ENCODE peak calls at places on chromosomes 16 and 17, in six cellular contexts. R is WTC11, V is HCT116, W is HepG2, G is H1, F is GM12878. X is an unnamed sample.

GRCh38 chr17:27489045-27489715 is 32.9 kb downstream of the KSR1 start:
- DNase-seq in G (no peak), F (no peak), R (no peak), W (no peak), V (no peak), X (no peak)

GRCh38 chr17:55811536-55811935 is 60.7 kb downstream of the PCTP start:
- DNase-seq in G (no peak), R (no peak), F (no peak), V (no peak), W (no peak), X (no peak)

GRCh38 chr16:31477220-31478216 is 5.4 kb upstream of the SLC5A2 start:
- DNase-seq in G (peak), F (no peak), V (no peak), R (peak), W (peak), X (peak)

GRCh38 chr17:81419333-81419885 is 24.2 kb downstream of the BAHCC1 start:
- DNase-seq in V (peak), R (no peak), W (no peak), G (no peak), F (no peak), X (peak)

GRCh38 chr17:6660765-6661463 is 9.4 kb downstream of the C17orf100 start:
- DNase-seq in R (no peak), V (no peak), F (peak), G (no peak), W (no peak), X (no peak)

GRCh38 chr17:74430706-74431567 is 951 bp upstream of the GPRC5C start:
- DNase-seq in V (peak), F (peak), W (peak), G (peak), R (peak), X (peak)

GRCh38 chr16:88005148-88005547 is 53.9 kb downstream of the BANP start:
- DNase-seq in F (no peak), W (no peak), G (peak), V (no peak), R (peak), X (peak)

GRCh38 chr17:37176683-37177082 is 199.1 kb upstream of the C17orf78 start:
- DNase-seq in V (no peak), R (no peak), W (no peak), G (no peak), F (no peak), X (no peak)

GRCh38 chr17:33318241-33318640 is 25.1 kb upstream of the ASIC2 start:
- DNase-seq in R (no peak), F (no peak), V (no peak), W (no peak), G (no peak), X (no peak)

GRCh38 chr17:48882272-48882671 is 10.3 kb upstream of the ATP5MC1 start:
- DNase-seq in V (no peak), W (no peak), R (no peak), F (no peak), G (no peak), X (no peak)

GRCh38 chr16:20846030-20846429 is 39.7 kb downstream of the REXO5 start:
- DNase-seq in W (no peak), R (no peak), V (no peak), G (no peak), F (no peak), X (no peak)

GRCh38 chr17:1469231-1469852 is 13.3 kb upstream of the CRK start:
- DNase-seq in F (no peak), G (peak), W (no peak), R (no peak), V (no peak), X (no peak)

GRCh38 chr17:5128905-5129535 is 13.2 kb downstream of the USP6 start:
- DNase-seq in R (no peak), V (no peak), F (no peak), G (peak), W (no peak), X (no peak)

GRCh38 chr17:45441536-45442310 is 9.1 kb upstream of the ARHGAP27 start:
- DNase-seq in R (no peak), W (no peak), V (no peak), G (no peak), F (no peak), X (no peak)

GRCh38 chr17:7021993-7022778 is 664 bp upstream of the BCL6B start:
- DNase-seq in V (no peak), W (no peak), R (peak), F (no peak), G (peak), X (peak)

GRCh38 chr16:11036040-11036439 is 91.7 kb downstream of the CLEC16A start:
- DNase-seq in G (no peak), R (no peak), V (no peak), F (no peak), W (no peak), X (no peak)

GRCh38 chr17:56009795-56010715 is 143.2 kb upstream of the ANKFN1 start:
- DNase-seq in V (no peak), G (no peak), F (no peak), W (no peak), R (no peak), X (no peak)

GRCh38 chr17:28957277-28957991 is 6.1 kb upstream of the PHF12 start:
- DNase-seq in F (no peak), W (no peak), R (no peak), V (no peak), G (no peak), X (no peak)

GRCh38 chr17:52027620-52028019 is 130.9 kb downstream of the CA10 start:
- DNase-seq in G (no peak), W (no peak), V (no peak), F (no peak), R (no peak), X (no peak)

GRCh38 chr16:3087836-3088235 is 11.3 kb downstream of the ZSCAN10 start:
- DNase-seq in G (no peak), F (no peak), W (no peak), R (no peak), V (no peak), X (no peak)

GRCh38 chr17:16286009-16286946 is 67.0 kb downstream of the CENPV start:
- DNase-seq in G (peak), R (no peak), W (peak), V (peak), F (peak), X (peak)

GRCh38 chr17:2982854-2983636 is 80.4 kb downstream of the OR1D5 start:
- DNase-seq in G (no peak), R (no peak), F (no peak), W (no peak), V (no peak), X (peak)

GRCh38 chr17:55717898-55718735 is 4.5 kb downstream of the TMEM100 start:
- DNase-seq in G (peak), F (no peak), R (peak), V (peak), W (peak), X (peak)

GRCh38 chr16:2019919-2020831 is 590 bp downstream of the NPW start:
- DNase-seq in V (no peak), G (peak), F (no peak), R (peak), W (no peak), X (peak)

GRCh38 chr17:80220709-80221215 is 535 bp downstream of the SLC26A11 start:
- DNase-seq in F (no peak), G (peak), R (no peak), W (no peak), V (no peak), X (no peak)

GRCh38 chr17:71760062-71760720 is 360.6 kb upstream of the SOX9 start:
- DNase-seq in R (no peak), F (no peak), V (no peak), G (no peak), W (no peak), X (no peak)

GRCh38 chr17:12256380-12256995 is 235.8 kb downstream of the MAP2K4 start:
- DNase-seq in R (no peak), G (no peak), W (peak), F (peak), V (peak), X (peak)

GRCh38 chr17:32488604-32489180 is 1.9 kb downstream of the CDK5R1 start:
- DNase-seq in R (no peak), V (no peak), G (no peak), F (no peak), W (no peak), X (no peak)

GRCh38 chr16:89409161-89409711 is 81.1 kb downstream of the ANKRD11 start:
- DNase-seq in F (no peak), R (no peak), V (no peak), G (no peak), W (no peak), X (no peak)
- TF ChIP-seq ATF3 in F (no peak), R (no peak), V (no peak), G (no peak), W (no peak), X (no peak)

DNA sequence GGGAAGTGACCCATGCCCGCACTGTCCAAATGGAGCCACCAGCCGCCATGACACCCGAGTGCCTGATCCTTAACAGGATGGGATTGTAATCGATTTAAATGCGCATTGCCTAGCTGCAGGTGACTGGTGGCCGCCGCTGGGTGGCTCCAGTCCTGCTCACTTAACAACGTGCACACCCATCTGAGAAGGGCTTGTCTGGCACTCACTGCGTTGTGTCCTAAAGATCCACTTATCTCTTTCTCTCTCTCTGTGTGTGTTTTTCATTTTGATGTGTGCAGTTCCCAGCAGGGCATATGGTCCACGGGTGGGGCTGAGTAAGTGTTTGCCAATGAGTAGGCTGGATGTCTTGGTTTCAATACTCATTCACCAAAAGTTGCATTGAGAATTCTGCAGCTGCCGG is 80.6 kb downstream of the IRF8 start:
- DNase-seq in F (no peak), R (no peak), V (no peak), W (no peak), G (no peak), X (peak)
- TF ChIP-seq ATF3 in F (no peak), R (no peak), V (no peak), W (no peak), G (no peak), X (no peak)

GRCh38 chr16:73996624-73997339 is 299.8 kb upstream of the PSMD7 start:
- DNase-seq in V (no peak), R (no peak), W (peak), G (no peak), F (no peak), X (no peak)
- TF ChIP-seq ATF3 in V (no peak), R (no peak), W (no peak), G (no peak), F (no peak), X (no peak)

GRCh38 chr16:50644730-50645129 is 36.4 kb downstream of the SNX20 start:
- DNase-seq in G (no peak), V (peak), W (no peak), R (peak), F (no peak), X (no peak)
- TF ChIP-seq ATF3 in G (no peak), V (no peak), W (no peak), R (no peak), F (no peak), X (no peak)

GRCh38 chr17:64355536-64356303 is 34.9 kb downstream of the PECAM1 start:
- DNase-seq in R (no peak), V (no peak), G (no peak), F (no peak), W (no peak), X (no peak)
- TF ChIP-seq ATF3 in R (no peak), V (no peak), G (no peak), F (no peak), W (no peak), X (no peak)

GRCh38 chr16:51731160-51731559 is 580.1 kb upstream of the SALL1 start:
- DNase-seq in R (no peak), F (no peak), W (no peak), G (no peak), V (no peak), X (no peak)

DNA sequence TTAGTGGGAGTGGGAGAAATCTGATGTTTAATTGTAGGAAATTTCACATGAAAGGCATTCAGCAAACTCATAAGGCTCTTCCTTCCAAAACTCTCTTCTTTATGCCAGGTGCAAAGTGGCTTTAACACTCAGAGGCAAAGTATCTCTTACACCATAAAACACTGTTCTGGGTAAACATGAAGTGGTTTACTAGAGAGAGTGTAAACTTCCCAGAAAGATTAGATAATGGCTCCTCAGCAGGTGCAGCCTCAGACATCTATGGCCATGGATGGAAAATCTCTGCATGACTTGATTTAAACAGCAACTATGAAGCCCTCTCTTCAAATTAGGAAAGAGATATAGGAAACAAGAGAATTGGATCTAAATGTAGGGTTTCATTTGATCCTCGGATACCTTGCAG is 583.1 kb upstream of the SALL1 start:
- DNase-seq in F (no peak), W (no peak), R (no peak), G (no peak), V (no peak), X (no peak)
- TF ChIP-seq ATF3 in F (no peak), W (no peak), R (no peak), G (no peak), V (no peak), X (no peak)

X was measured in K562.